ENCODE peak calls at places on chromosomes 4 and X, in four cellular contexts. M, U, G and O are unnamed samples.

GRCh38 chr4:132592850-132593249 is 556.2 kb upstream of the PCDH10 start:
- DNase-seq in M (no peak), U (no peak), G (no peak), O (no peak)

GRCh38 chrX:41922125-41922521 is 1.2 kb downstream of the CASK start:
- DNase-seq in G (no peak), M (no peak), U (no peak), O (peak; percentile 12)

GRCh38 chr4:6562931-6563901 is 11.8 kb upstream of the MAN2B2 start:
- DNase-seq in G (no peak), M (no peak), U (no peak), O (no peak)

GRCh38 chrX:67614414-67614813 is 70.6 kb downstream of the AR start:
- DNase-seq in G (no peak), U (no peak), M (peak; percentile 12), O (no peak)

GRCh38 chrX:75335127-75335458 is 61.2 kb downstream of the UPRT start:
- DNase-seq in M (no peak), U (no peak), G (no peak), O (no peak)

GRCh38 chr4:26375589-26375988 is 54.8 kb downstream of the RBPJ start:
- DNase-seq in M (no peak), G (no peak), U (no peak), O (no peak)

GRCh38 chr4:142817442-142817841 is 28.7 kb downstream of the INPP4B start:
- DNase-seq in G (no peak), U (no peak), M (peak; percentile 98), O (no peak)

GRCh38 chrX:19705196-19705769 is 182.1 kb downstream of the SH3KBP1 start:
- DNase-seq in U (no peak), M (no peak), G (no peak), O (no peak)

GRCh38 chr4:58139269-58139668 is 1029.1 kb upstream of the IGFBP7 start:
- DNase-seq in M (no peak), G (no peak), U (no peak), O (no peak)

GRCh38 chr4:71415491-71415890 is 76.7 kb downstream of the SLC4A4 start:
- DNase-seq in M (no peak), G (no peak), U (no peak), O (no peak)

GRCh38 chr4:4694296-4694772 is 152.5 kb upstream of the STX18 start:
- DNase-seq in M (no peak), G (no peak), U (no peak), O (no peak)

GRCh38 chr4:30380404-30380998 is 339.7 kb upstream of the PCDH7 start:
- DNase-seq in M (peak; percentile 32), U (no peak), G (no peak), O (no peak)

GRCh38 chr4:40245794-40246546 is 49.1 kb downstream of the RHOH start:
- DNase-seq in M (no peak), G (no peak), U (no peak), O (no peak)

GRCh38 chr4:33272722-33273121 is 2552.6 kb downstream of the PCDH7 start:
- DNase-seq in U (no peak), M (no peak), G (no peak), O (no peak)

GRCh38 chr4:176123710-176124407 is 58.2 kb downstream of the WDR17 start:
- DNase-seq in U (no peak), G (no peak), M (no peak), O (no peak)